ENCODE peak calls at places on chromosome 19, in four cellular contexts. B, S, W and R are unnamed samples.

GRCh38 chr19:11088508-11089253 is 582 bp upstream of the LDLR start:
- DNase-seq in B (no peak), S (no peak), W (no peak), R (no peak)

GRCh38 chr19:38674388-38675133 is 27.1 kb downstream of the ACTN4 start:
- DNase-seq in B (peak), S (no peak), W (peak), R (no peak)

GRCh38 chr19:42697884-42698283 is 42.4 kb downstream of the PSG3 start:
- DNase-seq in B (no peak), S (no peak), W (no peak), R (no peak)

GRCh38 chr19:39032164-39032918 is at the start of gene FBXO27:
- DNase-seq in B (peak), S (peak), W (no peak), R (peak)

GRCh38 chr19:8451885-8452284 is 7.1 kb downstream of the HNRNPM start:
- DNase-seq in B (peak), S (no peak), W (peak), R (no peak)

GRCh38 chr19:1093811-1094553 is 1.2 kb downstream of the POLR2E start:
- DNase-seq in B (no peak), S (no peak), W (no peak), R (no peak)

GRCh38 chr19:30360378-30361106 is 11.6 kb upstream of the ZNF536 start:
- DNase-seq in B (no peak), S (no peak), W (no peak), R (peak)

GRCh38 chr19:39355253-39355652 is 13.0 kb downstream of the SAMD4B start:
- DNase-seq in B (no peak), S (no peak), W (no peak), R (no peak)

GRCh38 chr19:48501961-48502719 is 9.5 kb downstream of the LMTK3 start:
- DNase-seq in B (peak), S (peak), W (no peak), R (peak)

GRCh38 chr19:1471514-1472107 is 7.4 kb downstream of the C19orf25 start:
- DNase-seq in B (no peak), S (no peak), W (no peak), R (no peak)

GRCh38 chr19:13241321-13242104 is 91.3 kb downstream of the IER2 start:
- DNase-seq in B (no peak), S (no peak), W (no peak), R (peak)

GRCh38 chr19:42316223-42317211 is 3.4 kb downstream of the TMEM145 start:
- DNase-seq in B (peak), S (no peak), W (peak), R (no peak)

GRCh38 chr19:6084821-6085220 is 25.5 kb downstream of the RFX2 start:
- DNase-seq in B (no peak), S (no peak), W (no peak), R (no peak)